ENCODE peak calls at places on chromosomes 6 and 20, in ten cellular contexts. X is GM23248; G is colonic mucosa; Z is effector memory CD4-positive, alpha-beta T cell; R is heart right ventricle; J is upper lobe of right lung; T is AG04450; L is pancreas; V is neural progenitor cell; N is uterus. A is an unnamed sample.

GRCh38 chr20:24991897-24992419 is 593 bp downstream of the APMAP start:
- DNase-seq in X (peak; percentile 56), G (peak; percentile 50), Z (no peak), R (peak; percentile 39), J (peak; percentile 74), T (no peak), L (no peak), V (peak; percentile 53), N (no peak), A (no peak)

GRCh38 chr6:106369739-106370138 is 9.2 kb downstream of the CRYBG1 start:
- DNase-seq in X (no peak), G (no peak), Z (no peak), R (no peak), J (no peak), T (no peak), L (no peak), V (no peak), N (no peak), A (no peak)

GRCh38 chr6:69866351-69867074 is at the start of gene COL19A1:
- DNase-seq in X (peak; percentile 16), G (peak; percentile 21), Z (no peak), R (peak; percentile 17), J (peak; percentile 60), T (no peak), L (peak; percentile 20), V (peak; percentile 56), N (no peak), A (no peak)

GRCh38 chr6:84526631-84527030 is 237.8 kb downstream of the TBX18 start:
- DNase-seq in X (no peak), G (no peak), Z (no peak), R (no peak), J (no peak), T (no peak), L (no peak), V (no peak), N (no peak), A (no peak)

GRCh38 chr6:44545224-44545623 is 157.7 kb downstream of the CDC5L start:
- DNase-seq in X (no peak), G (no peak), Z (no peak), R (no peak), J (no peak), T (no peak), L (no peak), V (no peak), N (no peak), A (no peak)

GRCh38 chr6:134081506-134081905 is 29.1 kb upstream of the SLC2A12 start:
- DNase-seq in X (peak; percentile 17), G (no peak), Z (no peak), R (no peak), J (no peak), T (no peak), L (no peak), V (no peak), N (no peak), A (no peak)

GRCh38 chr6:137510923-137511322 is 16.7 kb upstream of the OLIG3 start:
- DNase-seq in X (no peak), G (no peak), Z (no peak), R (no peak), J (no peak), T (no peak), L (no peak), V (no peak), N (no peak), A (no peak)

GRCh38 chr6:11172501-11173337 is 59.7 kb downstream of the NEDD9 start:
- DNase-seq in X (peak; percentile 50), G (peak; percentile 84), Z (peak; percentile 46), R (peak; percentile 65), J (peak; percentile 82), T (no peak), L (peak; percentile 69), V (peak; percentile 82), N (peak; percentile 64), A (peak; percentile 80)

DNA sequence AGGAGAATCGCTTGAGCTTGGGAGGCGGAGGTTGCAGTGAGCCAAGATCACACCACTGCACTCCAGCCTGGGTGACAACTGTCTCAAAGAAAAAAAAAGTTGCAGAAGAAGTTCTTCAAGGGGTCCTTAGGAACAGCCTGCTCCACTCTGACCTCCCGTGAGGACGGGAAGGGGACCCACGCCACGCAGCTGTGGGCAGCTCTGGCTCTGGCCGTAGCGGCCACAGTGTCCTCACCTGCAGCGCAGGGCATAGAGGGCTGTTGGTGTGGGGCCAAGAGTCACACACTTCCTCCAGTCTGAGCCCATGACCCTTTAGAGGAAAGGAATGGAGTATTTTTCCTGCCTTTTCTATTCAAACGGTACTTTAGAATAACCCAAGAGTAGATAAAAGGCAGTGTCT is 5.4 kb downstream of the NTSR1 start:
- DNase-seq in X (no peak), G (no peak), Z (no peak), R (peak; percentile 5), J (no peak), T (no peak), L (no peak), V (no peak), N (no peak), A (no peak)
- H3K27ac ChIP-seq in X (no peak overlapping the region), G (no peak overlapping the region), Z (no peak overlapping the region), R (no peak overlapping the region), J (no peak overlapping the region), T (no peak overlapping the region), L (no peak overlapping the region), V (no peak overlapping the region), N (no peak overlapping the region), A (no peak overlapping the region)

GRCh38 chr6:167470101-167470835 is 145.4 kb downstream of the TTLL2 start:
- DNase-seq in X (no peak), G (no peak), Z (no peak), R (no peak), J (no peak), T (no peak), L (no peak), V (no peak), N (no peak), A (no peak)
- H3K9me3 ChIP-seq in X (no peaks in the 10 kb centered on the region), G (no peaks in the 10 kb centered on the region), Z (no peaks in the 10 kb centered on the region), R (no peaks in the 10 kb centered on the region), J (no peaks in the 10 kb centered on the region), T (peaks cover 74% of the 10 kb centered on the region), L (no peaks in the 10 kb centered on the region), V (no peaks in the 10 kb centered on the region), N (no peaks in the 10 kb centered on the region), A (no peaks in the 10 kb centered on the region)

DNA sequence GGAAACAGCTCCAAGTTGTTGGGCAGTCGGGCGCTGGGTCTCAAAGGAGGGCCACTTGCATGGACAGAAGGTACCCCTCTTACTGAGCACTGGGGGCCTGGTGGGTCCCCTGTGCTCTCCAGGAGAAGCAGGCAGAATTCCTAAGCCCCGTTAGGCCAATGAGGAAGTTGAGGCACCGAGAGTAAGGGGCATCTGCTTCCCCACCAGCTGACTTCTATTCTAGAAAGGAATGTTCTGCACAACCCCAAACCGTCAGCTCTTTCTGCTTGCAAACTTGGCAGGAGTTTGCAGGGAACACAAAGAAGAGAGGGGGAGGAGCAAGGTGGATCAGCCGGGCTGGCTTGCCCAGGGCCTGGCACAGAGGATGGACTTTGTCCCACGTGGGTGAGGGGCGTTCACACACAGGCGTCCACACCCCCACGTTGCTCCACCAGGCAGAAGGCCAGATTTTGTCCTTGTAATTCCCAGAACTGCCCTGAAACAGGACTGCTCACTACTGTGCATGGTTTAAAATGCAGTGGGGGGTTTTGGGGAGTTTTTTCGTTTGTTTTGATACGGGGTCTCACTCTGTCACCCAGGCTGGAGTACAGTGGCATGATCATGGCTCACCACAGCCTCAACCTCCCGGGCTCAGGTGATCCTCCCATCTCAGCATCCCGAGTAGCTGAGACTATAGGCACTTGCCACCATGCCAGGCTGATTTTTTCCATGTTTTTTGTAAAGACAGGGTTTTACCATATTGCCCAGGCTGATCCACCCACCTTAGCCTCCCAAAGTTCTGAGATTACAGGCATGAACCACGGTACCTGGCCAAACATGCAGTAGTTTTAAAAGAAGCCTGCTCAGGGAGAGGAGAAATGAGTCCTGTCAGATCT is 93.3 kb downstream of the SNX5 start:
- DNase-seq in X (peak; percentile 75), G (peak; percentile 99), Z (no peak), R (peak; percentile 57), J (peak; percentile 89), T (peak; percentile 54), L (peak; percentile 97), V (no peak), N (peak; percentile 87), A (peak; percentile 86)
- H3K4me3 ChIP-seq in X (no peak overlapping the region), G (no peak overlapping the region), Z (no peak overlapping the region), R (no peak overlapping the region), J (no peak overlapping the region), T (no peak overlapping the region), L (no peak overlapping the region), V (no peak overlapping the region), N (no peak overlapping the region), A (no peak overlapping the region)

GRCh38 chr20:35263609-35264223 is 14.2 kb downstream of the MMP24OS start:
- DNase-seq in X (no peak), G (no peak), Z (no peak), R (no peak), J (peak; percentile 87), T (no peak), L (peak; percentile 78), V (no peak), N (no peak), A (no peak)
- H3K27ac ChIP-seq in X (peak overlapping the region; percentile 17), G (peak overlapping the region; percentile 2), Z (no peak overlapping the region), R (peak overlapping the region; percentile 67), J (peak overlapping the region; percentile 79), T (peak overlapping the region; percentile 47), L (peak overlapping the region; percentile 81), V (peak overlapping the region; percentile 98), N (peak overlapping the region; percentile 93), A (peak overlapping the region; percentile 80)